ENCODE peak calls at places on chromosomes 7 and 10, in five cellular contexts. B is GM12878, J is pancreas, X is H1, T is HepG2. P is an unnamed sample.

GRCh38 chr7:133139350-133139749 is 57.5 kb upstream of the CHCHD3 start:
- DNase-seq in B (no peak), J (peak; percentile 3), X (peak; percentile 81), T (peak; percentile 52), P (peak; percentile 63)

GRCh38 chr7:33892945-33893344 is 12.4 kb upstream of the BMPER start:
- DNase-seq in B (no peak), J (no peak), X (no peak), T (no peak), P (no peak)

GRCh38 chr7:115707236-115707635 is 323.3 kb downstream of the TFEC start:
- DNase-seq in B (no peak), J (no peak), X (no peak), T (peak; percentile 30), P (peak; percentile 13)

GRCh38 chr7:15891151-15891842 is 204.8 kb upstream of the MEOX2 start:
- DNase-seq in B (no peak), J (no peak), X (no peak), T (no peak), P (no peak)

GRCh38 chr7:2979276-2979675 is 64.4 kb downstream of the CARD11 start:
- DNase-seq in B (no peak), J (no peak), X (no peak), T (no peak), P (no peak)

GRCh38 chr10:73253226-73253557 is 748 bp upstream of the MRPS16 start:
- DNase-seq in B (no peak), J (no peak), X (no peak), T (peak; percentile 30), P (no peak)

GRCh38 chr10:132209130-132209529 is 22.4 kb downstream of the DPYSL4 start:
- DNase-seq in B (no peak), J (no peak), X (no peak), T (no peak), P (no peak)

GRCh38 chr7:102125127-102125561 is 161.5 kb upstream of the SH2B2 start:
- DNase-seq in B (peak; percentile 51), J (no peak), X (peak; percentile 75), T (no peak), P (no peak)

GRCh38 chr10:31299119-31299518 is 19.9 kb upstream of the ZEB1 start:
- DNase-seq in B (no peak), J (no peak), X (no peak), T (no peak), P (no peak)

GRCh38 chr10:73838827-73839226 is 27.4 kb upstream of the NDST2 start:
- DNase-seq in B (no peak), J (no peak), X (no peak), T (no peak), P (no peak)

GRCh38 chr7:1768835-1769234 is 98.8 kb downstream of the ELFN1 start:
- DNase-seq in B (no peak), J (no peak), X (no peak), T (no peak), P (no peak)

GRCh38 chr10:119333146-119333792 is 125.9 kb downstream of the GRK5 start:
- DNase-seq in B (no peak), J (no peak), X (no peak), T (no peak), P (no peak)

GRCh38 chr10:28496481-28496961 is 36.4 kb upstream of the WAC start:
- DNase-seq in B (no peak), J (no peak), X (no peak), T (peak; percentile 15), P (no peak)

GRCh38 chr7:138091073-138091472 is 14.8 kb downstream of the AKR1D1 start:
- DNase-seq in B (peak; percentile 32), J (no peak), X (no peak), T (no peak), P (no peak)

GRCh38 chr10:52776471-52776903 is 3.9 kb upstream of the MBL2 start:
- DNase-seq in B (no peak), J (no peak), X (no peak), T (peak; percentile 64), P (no peak)

GRCh38 chr10:130301026-130301892 is 165.1 kb downstream of the GLRX3 start:
- DNase-seq in B (no peak), J (peak; percentile 64), X (no peak), T (no peak), P (no peak)

GRCh38 chr7:18866359-18867036 is 250.9 kb downstream of the TWIST1 start:
- DNase-seq in B (peak; percentile 19), J (peak; percentile 11), X (no peak), T (no peak), P (no peak)

GRCh38 chr10:118444016-118444415 is 101.9 kb upstream of the FAM204A start:
- DNase-seq in B (no peak), J (no peak), X (no peak), T (no peak), P (no peak)

GRCh38 chr7:37982423-37982822 is 62.0 kb downstream of the EPDR1 start:
- DNase-seq in B (no peak), J (no peak), X (no peak), T (no peak), P (no peak)

GRCh38 chr10:92756233-92757065 is 66.7 kb downstream of the HHEX start:
- DNase-seq in B (peak; percentile 91), J (no peak), X (no peak), T (peak; percentile 92), P (no peak)

GRCh38 chr7:30032310-30033125 is 4.3 kb downstream of the PLEKHA8 start:
- DNase-seq in B (no peak), J (no peak), X (no peak), T (no peak), P (no peak)

GRCh38 chr10:35563266-35563891 is 41.8 kb upstream of the GJD4 start:
- DNase-seq in B (peak; percentile 15), J (peak; percentile 12), X (peak; percentile 65), T (peak; percentile 64), P (peak; percentile 66)

GRCh38 chr10:69407621-69408301 is 9.0 kb downstream of the TACR2 start:
- DNase-seq in B (no peak), J (no peak), X (peak; percentile 65), T (no peak), P (no peak)

GRCh38 chr7:50497068-50497642 is 47.0 kb upstream of the FIGNL1 start:
- DNase-seq in B (no peak), J (no peak), X (no peak), T (no peak), P (no peak)

GRCh38 chr7:81873559-81873958 is 103.7 kb upstream of the HGF start:
- DNase-seq in B (peak; percentile 31), J (no peak), X (no peak), T (no peak), P (no peak)

DNA sequence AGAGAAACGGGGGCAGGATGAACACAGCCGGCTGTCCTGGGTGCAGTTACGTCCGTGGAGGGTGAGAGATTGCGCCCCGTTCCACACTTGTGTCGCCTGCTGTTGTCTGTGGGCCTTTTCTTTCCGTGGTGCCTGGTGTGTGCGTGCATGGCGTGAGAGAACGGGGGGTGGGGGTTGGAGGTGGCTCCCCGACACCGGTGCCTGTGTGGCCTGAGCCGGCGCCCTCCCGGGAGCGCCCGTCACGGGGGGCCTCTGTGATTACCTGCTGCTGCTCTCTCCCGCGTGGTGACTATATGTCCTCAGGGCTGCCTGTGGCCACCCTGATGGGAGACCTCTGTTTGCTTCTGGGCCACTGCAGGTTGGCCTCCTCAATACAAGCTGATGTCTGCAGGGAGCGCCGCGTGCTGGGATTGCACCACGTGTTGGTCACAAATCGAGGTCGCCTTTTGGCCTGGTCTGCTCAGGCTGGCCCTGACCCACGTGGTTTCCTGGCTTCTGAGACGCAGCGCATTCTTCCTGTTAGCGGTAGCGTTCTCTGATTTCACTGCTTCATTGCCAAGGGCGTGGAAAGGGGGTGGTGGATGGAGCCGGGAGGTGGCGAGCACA is 10.9 kb upstream of the AP5Z1 start:
- DNase-seq in B (no peak), J (no peak), X (no peak), T (no peak), P (no peak)
- H3K27ac ChIP-seq in B (no peak overlapping the region), J (no peak overlapping the region), X (no peak overlapping the region), T (no peak overlapping the region), P (no peak overlapping the region)

GRCh38 chr10:124715479-124715878 is 28.7 kb downstream of the FAM53B start:
- DNase-seq in B (no peak), J (no peak), X (no peak), T (no peak), P (no peak)
- H3K4me1 ChIP-seq in B (peaks cover 44% of the 10 kb centered on the region), J (peaks cover 6% of the 10 kb centered on the region), X (no peaks in the 10 kb centered on the region), T (peaks cover 68% of the 10 kb centered on the region), P (no peaks in the 10 kb centered on the region)

DNA sequence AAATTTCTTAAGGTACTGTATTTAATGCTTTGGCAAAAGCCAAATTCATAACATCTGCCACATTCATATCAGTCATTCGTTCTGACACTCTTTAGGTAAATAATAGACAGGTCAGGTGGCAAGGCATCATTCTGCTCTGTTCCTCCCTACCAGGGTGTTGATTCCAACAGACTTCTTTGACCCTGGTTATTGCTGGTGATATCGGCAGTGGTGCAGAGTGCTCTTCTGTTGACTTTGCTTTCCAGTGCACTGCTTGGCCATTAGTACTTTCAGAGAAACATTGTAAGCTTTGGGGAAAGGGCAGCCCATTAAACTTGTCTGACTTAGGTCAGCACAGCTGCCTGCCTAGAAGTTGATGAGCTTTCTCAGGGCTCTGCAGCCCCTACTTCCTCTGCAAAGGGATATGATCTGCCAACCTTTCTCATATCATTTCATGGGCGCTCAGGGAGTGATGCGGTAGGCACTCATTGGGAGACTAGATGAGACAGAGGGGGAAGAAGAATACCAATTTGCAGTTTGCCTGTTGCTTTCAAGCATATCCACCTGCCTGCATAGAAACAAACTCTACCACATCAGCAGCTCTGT is 139.3 kb downstream of the LRRC4 start:
- DNase-seq in B (no peak), J (no peak), X (no peak), T (no peak), P (no peak)
- H3K36me3 ChIP-seq in B (peaks cover 28% of the 10 kb centered on the region), J (no peaks in the 10 kb centered on the region), X (no peaks in the 10 kb centered on the region), T (peaks cover 22% of the 10 kb centered on the region), P (no peaks in the 10 kb centered on the region)

GRCh38 chr7:155645652-155646051 is 1.2 kb downstream of the RBM33 start:
- DNase-seq in B (no peak), J (no peak), X (no peak), T (no peak), P (no peak)
- H3K27ac ChIP-seq in B (peak overlapping the region; percentile 96), J (no peak overlapping the region), X (no peak overlapping the region), T (peak overlapping the region; percentile 97), P (no peak overlapping the region)

GRCh38 chr7:142483659-142484317 is 225.9 kb upstream of the PRSS58 start:
- DNase-seq in B (no peak), J (no peak), X (no peak), T (no peak), P (no peak)

GRCh38 chr7:142482899-142483658 is 225.2 kb upstream of the PRSS58 start:
- DNase-seq in B (no peak), J (no peak), X (peak; percentile 69), T (peak; percentile 7), P (peak; percentile 47)

GRCh38 chr7:142485617-142486226 is 227.9 kb upstream of the PRSS58 start:
- DNase-seq in B (no peak), J (no peak), X (peak; percentile 70), T (no peak), P (peak; percentile 25)

GRCh38 chr7:142478479-142479220 is 220.8 kb upstream of the PRSS58 start:
- DNase-seq in B (no peak), J (peak; percentile 22), X (no peak), T (peak; percentile 17), P (peak; percentile 45)

GRCh38 chr7:142481548-142481947 is 223.7 kb upstream of the PRSS58 start:
- DNase-seq in B (no peak), J (no peak), X (no peak), T (no peak), P (no peak)
- H3K4me1 ChIP-seq in B (no peaks in the 10 kb centered on the region), J (no peaks in the 10 kb centered on the region), X (no peaks in the 10 kb centered on the region), T (no peaks in the 10 kb centered on the region), P (peaks cover 2% of the 10 kb centered on the region)

P was measured in iPS DF 6.9.